ENCODE peak calls at places on chromosome 9, in five cellular contexts. S, J, P, N and W are unnamed samples.

GRCh38 chr9:128920381-128921058 is at the start of gene PHYHD1:
- DNase-seq in S (no peak), J (no peak), P (no peak), N (no peak), W (peak)

GRCh38 chr9:95725045-95725444 is 150.4 kb upstream of the ERCC6L2 start:
- DNase-seq in S (no peak), J (peak), P (no peak), N (no peak), W (peak)

GRCh38 chr9:124480621-124480981 is 26.6 kb downstream of the NR5A1 start:
- DNase-seq in S (no peak), J (peak), P (peak), N (peak), W (peak)

GRCh38 chr9:123406691-123407536 is 50.9 kb downstream of the CRB2 start:
- DNase-seq in S (no peak), J (no peak), P (no peak), N (no peak), W (no peak)

GRCh38 chr9:111622626-111623025 is 8.5 kb upstream of the DNAJC25 start:
- DNase-seq in S (no peak), J (peak), P (peak), N (no peak), W (peak)

GRCh38 chr9:83955985-83956287 is 24.1 kb downstream of the HNRNPK start:
- DNase-seq in S (no peak), J (peak), P (no peak), N (no peak), W (peak)

GRCh38 chr9:134208981-134209725 is 44.8 kb upstream of the RNU6ATAC start:
- DNase-seq in S (no peak), J (no peak), P (no peak), N (no peak), W (no peak)

GRCh38 chr9:98104445-98104881 is 14.6 kb downstream of the TRIM14 start:
- DNase-seq in S (no peak), J (no peak), P (no peak), N (no peak), W (peak)

GRCh38 chr9:129160712-129161533 is 17.1 kb downstream of the IER5L start:
- DNase-seq in S (no peak), J (no peak), P (no peak), N (no peak), W (no peak)

GRCh38 chr9:85900504-85901201 is 40.3 kb upstream of the NAA35 start:
- DNase-seq in S (no peak), J (no peak), P (peak), N (peak), W (peak)

GRCh38 chr9:136079916-136080246 is 15.2 kb downstream of the NACC2 start:
- DNase-seq in S (no peak), J (no peak), P (no peak), N (no peak), W (no peak)

GRCh38 chr9:91734371-91734981 is 215.6 kb downstream of the ROR2 start:
- DNase-seq in S (no peak), J (peak), P (peak), N (peak), W (peak)

GRCh38 chr9:86445636-86446035 is 91.4 kb upstream of the TUT7 start:
- DNase-seq in S (no peak), J (no peak), P (no peak), N (no peak), W (no peak)

GRCh38 chr9:4117835-4118610 is 181.8 kb downstream of the GLIS3 start:
- DNase-seq in S (no peak), J (peak), P (no peak), N (no peak), W (peak)

GRCh38 chr9:35271637-35272036 is 109.8 kb downstream of the UNC13B start:
- DNase-seq in S (no peak), J (no peak), P (no peak), N (no peak), W (no peak)

GRCh38 chr9:14868772-14869583 is 41.2 kb downstream of the FREM1 start:
- DNase-seq in S (no peak), J (peak), P (no peak), N (no peak), W (no peak)

GRCh38 chr9:89576404-89576824 is 28.4 kb upstream of the GADD45G start:
- DNase-seq in S (no peak), J (peak), P (peak), N (peak), W (peak)

GRCh38 chr9:111891910-111892499 is 4.6 kb upstream of the UGCG start:
- DNase-seq in S (no peak), J (peak), P (peak), N (no peak), W (no peak)

GRCh38 chr9:125519741-125520140 is 187.3 kb downstream of the MAPKAP1 start:
- DNase-seq in S (no peak), J (no peak), P (no peak), N (no peak), W (no peak)

GRCh38 chr9:93315118-93315517 is 131.2 kb downstream of the WNK2 start:
- DNase-seq in S (no peak), J (no peak), P (no peak), N (no peak), W (no peak)

GRCh38 chr9:116238225-116238624 is 84.6 kb downstream of the PAPPA start:
- DNase-seq in S (no peak), J (no peak), P (peak), N (no peak), W (no peak)

GRCh38 chr9:1722404-1722803 is 292.7 kb upstream of the SMARCA2 start:
- DNase-seq in S (no peak), J (no peak), P (no peak), N (no peak), W (peak)

GRCh38 chr9:104293877-104294276 is 199.8 kb downstream of the SMC2 start:
- DNase-seq in S (no peak), J (no peak), P (no peak), N (no peak), W (no peak)

GRCh38 chr9:133677126-133678010 is 41.2 kb downstream of the DBH start:
- DNase-seq in S (no peak), J (no peak), P (no peak), N (no peak), W (no peak)

GRCh38 chr9:123335227-123335985 is 20.6 kb upstream of the CRB2 start:
- DNase-seq in S (no peak), J (no peak), P (no peak), N (peak), W (no peak)

GRCh38 chr9:106324071-106324470 is 538.9 kb upstream of the ZNF462 start:
- DNase-seq in S (no peak), J (no peak), P (no peak), N (no peak), W (no peak)

GRCh38 chr9:84258371-84258770 is 82.2 kb downstream of the SLC28A3 start:
- DNase-seq in S (no peak), J (no peak), P (no peak), N (no peak), W (no peak)

GRCh38 chr9:133986774-133987454 is 5.2 kb downstream of the VAV2 start:
- DNase-seq in S (no peak), J (no peak), P (no peak), N (no peak), W (no peak)

GRCh38 chr9:106077731-106078130 is 383.4 kb downstream of the TMEM38B start:
- DNase-seq in S (no peak), J (no peak), P (no peak), N (no peak), W (no peak)

GRCh38 chr9:133731876-133732321 is 6.3 kb downstream of the SARDH start:
- DNase-seq in S (no peak), J (peak), P (peak), N (peak), W (peak)

GRCh38 chr9:16828335-16829281 is 41.9 kb downstream of the BNC2 start:
- DNase-seq in S (no peak), J (no peak), P (no peak), N (peak), W (no peak)

GRCh38 chr9:100106616-100107015 is 7.6 kb downstream of the INVS start:
- DNase-seq in S (no peak), J (no peak), P (no peak), N (no peak), W (no peak)

GRCh38 chr9:722388-722980 is 119.0 kb upstream of the DMRT1 start:
- DNase-seq in S (no peak), J (no peak), P (no peak), N (no peak), W (no peak)

GRCh38 chr9:124182741-124183140 is 75.0 kb upstream of the NEK6 start:
- DNase-seq in S (no peak), J (no peak), P (no peak), N (no peak), W (no peak)

GRCh38 chr9:82117528-82117927 is 129.0 kb downstream of the SPATA31D1 start:
- DNase-seq in S (no peak), J (no peak), P (no peak), N (no peak), W (no peak)

GRCh38 chr9:116855881-116856662 is 169.0 kb downstream of the TRIM32 start:
- DNase-seq in S (no peak), J (no peak), P (no peak), N (no peak), W (no peak)

GRCh38 chr9:108874058-108874788 is 12.2 kb downstream of the ACTL7A start:
- DNase-seq in S (no peak), J (no peak), P (no peak), N (no peak), W (no peak)

GRCh38 chr9:128494108-128494742 is 10.3 kb upstream of the GLE1 start:
- DNase-seq in S (no peak), J (no peak), P (no peak), N (peak), W (peak)

GRCh38 chr9:68637020-68637419 is 68.0 kb upstream of the PIP5K1B start:
- DNase-seq in S (no peak), J (no peak), P (no peak), N (no peak), W (no peak)
- H3K4me3 ChIP-seq in S (no peak), J (no peak), P (no peak), N (no peak), W (no peak)

DNA sequence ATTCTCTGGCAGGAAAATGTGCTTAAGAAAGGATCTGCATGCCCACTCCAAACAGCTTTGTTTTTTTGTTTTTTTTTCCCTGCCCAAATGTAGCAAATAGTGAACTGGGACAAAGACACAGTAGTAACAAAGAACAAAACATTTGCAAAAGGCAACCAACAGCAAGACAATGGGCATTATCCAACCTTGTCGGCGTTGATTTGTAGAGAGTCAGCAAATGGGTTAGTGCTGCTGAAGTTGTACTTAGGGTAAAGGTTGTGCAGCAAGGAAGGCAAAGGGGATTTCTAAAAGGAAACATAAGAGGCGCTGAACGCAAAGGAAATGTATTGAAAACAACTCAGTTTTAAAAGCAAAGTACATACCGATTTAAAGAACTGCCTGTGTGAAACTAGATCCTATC is 136.2 kb downstream of the MPDZ start:
- DNase-seq in S (no peak), J (no peak), P (no peak), N (peak), W (no peak)
- TF ChIP-seq MAX in S (no peak), J (no peak), P (no peak), N (no peak), W (no peak)

GRCh38 chr9:121153642-121154041 is 48.0 kb downstream of the RAB14 start:
- DNase-seq in S (no peak), J (no peak), P (no peak), N (no peak), W (no peak)

GRCh38 chr9:121156263-121156731 is 45.4 kb downstream of the RAB14 start:
- DNase-seq in S (peak), J (no peak), P (no peak), N (peak), W (no peak)

GRCh38 chr9:121157939-121158338 is 43.7 kb downstream of the RAB14 start:
- DNase-seq in S (no peak), J (no peak), P (no peak), N (no peak), W (no peak)

GRCh38 chr9:121150188-121150587 is 51.5 kb downstream of the RAB14 start:
- DNase-seq in S (no peak), J (no peak), P (no peak), N (no peak), W (no peak)

GRCh38 chr9:121154782-121155181 is 46.9 kb downstream of the RAB14 start:
- DNase-seq in S (no peak), J (no peak), P (no peak), N (no peak), W (no peak)
- TF ChIP-seq MYC in S (no peak), J (no peak), P (no peak), N (no peak), W (no peak)

GRCh38 chr9:122215663-122216062 is 13.1 kb downstream of the LHX6 start:
- DNase-seq in S (no peak), J (no peak), P (no peak), N (no peak), W (no peak)

GRCh38 chr9:122216138-122216797 is 12.5 kb downstream of the LHX6 start:
- DNase-seq in S (no peak), J (no peak), P (no peak), N (no peak), W (no peak)

GRCh38 chr9:122213102-122213588 is 15.6 kb downstream of the LHX6 start:
- DNase-seq in S (no peak), J (no peak), P (no peak), N (no peak), W (no peak)

GRCh38 chr9:122213589-122214413 is 15.0 kb downstream of the LHX6 start:
- DNase-seq in S (no peak), J (peak), P (peak), N (no peak), W (peak)

DNA sequence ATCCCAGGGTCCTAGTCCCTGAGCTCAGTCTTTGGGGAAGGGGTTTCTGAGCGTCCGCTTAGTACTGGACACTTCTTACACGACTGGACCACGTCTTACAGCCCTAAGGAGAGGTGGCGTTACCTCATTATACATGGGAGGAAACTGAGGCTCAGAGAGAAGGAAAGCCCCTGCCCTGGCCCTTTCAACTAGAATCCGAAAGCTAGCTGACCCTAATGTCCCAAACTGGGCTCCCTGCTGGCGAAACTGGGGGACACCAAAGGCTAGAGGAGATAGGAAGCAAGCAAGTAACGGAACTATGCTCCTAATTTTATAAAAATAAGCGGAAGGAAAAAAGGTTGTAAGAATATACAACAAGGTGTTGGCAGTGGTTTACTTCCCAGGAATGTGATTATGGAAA is 14.2 kb downstream of the LHX6 start:
- DNase-seq in S (no peak), J (no peak), P (no peak), N (no peak), W (no peak)
- H3K4me3 ChIP-seq in S (no peak), J (peak), P (peak), N (no peak), W (peak)

GRCh38 chr9:69211424-69212036 is 37.5 kb downstream of the TJP2 start:
- DNase-seq in S (no peak), J (no peak), P (no peak), N (no peak), W (no peak)
- TF ChIP-seq MAX in S (no peak), J (no peak), P (no peak), N (no peak), W (no peak)

GRCh38 chr9:137186385-137186784 is 2.0 kb downstream of the ANAPC2 start:
- DNase-seq in S (no peak), J (no peak), P (no peak), N (no peak), W (no peak)
- TF ChIP-seq MYC in S (no peak), J (no peak), P (no peak), N (no peak), W (no peak)

GRCh38 chr9:69829484-69829883 is 8.9 kb downstream of the CFAP95 start:
- DNase-seq in S (no peak), J (no peak), P (no peak), N (no peak), W (no peak)

GRCh38 chr9:69831621-69832020 is 11.0 kb downstream of the CFAP95 start:
- DNase-seq in S (no peak), J (no peak), P (no peak), N (no peak), W (no peak)

GRCh38 chr9:69834591-69835184 is 14.1 kb downstream of the CFAP95 start:
- DNase-seq in S (no peak), J (no peak), P (no peak), N (no peak), W (no peak)

GRCh38 chr9:69835412-69836080 is 14.9 kb downstream of the CFAP95 start:
- DNase-seq in S (no peak), J (no peak), P (no peak), N (no peak), W (no peak)

DNA sequence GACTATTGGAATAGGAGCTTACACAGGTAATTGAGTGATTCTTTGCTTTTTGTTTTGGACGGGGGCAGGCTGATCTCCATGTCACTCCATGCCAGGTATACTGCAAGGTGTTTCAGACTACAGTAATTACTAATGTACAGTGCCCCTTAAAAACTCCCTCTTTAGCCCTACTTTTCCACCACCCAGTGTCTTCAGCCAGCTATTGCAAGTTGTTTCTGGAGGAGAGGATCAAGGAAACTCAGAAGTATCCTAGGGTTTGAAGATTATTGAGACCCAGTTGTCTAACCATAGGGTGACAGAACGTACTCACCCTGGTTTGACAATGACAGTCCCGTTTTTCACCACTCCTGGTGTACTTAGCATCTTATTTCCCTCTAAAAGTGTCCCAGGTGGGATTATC is 13.4 kb downstream of the CFAP95 start:
- DNase-seq in S (no peak), J (no peak), P (no peak), N (no peak), W (no peak)
- H3K4me3 ChIP-seq in S (no peak), J (no peak), P (no peak), N (no peak), W (no peak)

GRCh38 chr9:131181091-131181681 is 55.8 kb downstream of the NUP214 start:
- DNase-seq in S (no peak), J (no peak), P (no peak), N (no peak), W (peak)

GRCh38 chr9:131178895-131179294 is 53.5 kb downstream of the NUP214 start:
- DNase-seq in S (no peak), J (no peak), P (no peak), N (no peak), W (no peak)

GRCh38 chr9:131178382-131178781 is 53.0 kb downstream of the NUP214 start:
- DNase-seq in S (peak), J (peak), P (peak), N (peak), W (peak)

GRCh38 chr9:131180454-131180853 is 55.1 kb downstream of the NUP214 start:
- DNase-seq in S (no peak), J (no peak), P (no peak), N (no peak), W (no peak)

GRCh38 chr9:131179561-131180219 is 54.3 kb downstream of the NUP214 start:
- DNase-seq in S (peak), J (no peak), P (no peak), N (peak), W (no peak)
- TF ChIP-seq MAX in S (no peak), J (no peak), P (no peak), N (no peak), W (no peak)